ENCODE peak calls at places on chromosome 7, in four cellular contexts. One of them, this sample, is unnamed.

GRCh38 chr7:27106181-27106905 is 3.9 kb upstream of the HOXA2 start:
- DNase-seq in dermis microvascular lymphatic vessel endothelial cell: no peak
- DNase-seq in HT-29: peak; percentile 60
- DNase-seq in mesendoderm: peak; percentile 70
- DNase-seq in this sample: peak; percentile 71

GRCh38 chr7:27714831-27715444 is 25.0 kb upstream of the TAX1BP1 start:
- DNase-seq in mesendoderm: no peak
- DNase-seq in HT-29: peak; percentile 21
- DNase-seq in dermis microvascular lymphatic vessel endothelial cell: no peak
- DNase-seq in this sample: peak; percentile 96

GRCh38 chr7:32066441-32066840 is 3.8 kb downstream of the PDE1C start:
- DNase-seq in dermis microvascular lymphatic vessel endothelial cell: no peak
- DNase-seq in mesendoderm: no peak
- DNase-seq in HT-29: no peak
- DNase-seq in this sample: no peak

GRCh38 chr7:8175929-8176369 is 86.0 kb downstream of the ICA1 start:
- DNase-seq in dermis microvascular lymphatic vessel endothelial cell: no peak
- DNase-seq in mesendoderm: no peak
- DNase-seq in HT-29: no peak
- DNase-seq in this sample: no peak

GRCh38 chr7:128919241-128919640 is 8.7 kb upstream of the KCP start:
- DNase-seq in dermis microvascular lymphatic vessel endothelial cell: no peak
- DNase-seq in mesendoderm: no peak
- DNase-seq in HT-29: no peak
- DNase-seq in this sample: no peak

GRCh38 chr7:25407932-25408480 is 179.7 kb upstream of the NPVF start:
- DNase-seq in dermis microvascular lymphatic vessel endothelial cell: no peak
- DNase-seq in mesendoderm: peak; percentile 73
- DNase-seq in HT-29: no peak
- DNase-seq in this sample: no peak

GRCh38 chr7:25597881-25598456 is 369.7 kb upstream of the NPVF start:
- DNase-seq in HT-29: no peak
- DNase-seq in mesendoderm: no peak
- DNase-seq in dermis microvascular lymphatic vessel endothelial cell: peak; percentile 31
- DNase-seq in this sample: no peak

GRCh38 chr7:125061776-125062397 is 132.3 kb upstream of the POT1 start:
- DNase-seq in mesendoderm: peak; percentile 45
- DNase-seq in dermis microvascular lymphatic vessel endothelial cell: no peak
- DNase-seq in HT-29: no peak
- DNase-seq in this sample: peak; percentile 83

GRCh38 chr7:107742678-107743566 is 1.0 kb upstream of the CBLL1 start:
- DNase-seq in mesendoderm: peak; percentile 86
- DNase-seq in dermis microvascular lymphatic vessel endothelial cell: no peak
- DNase-seq in HT-29: no peak
- DNase-seq in this sample: no peak

GRCh38 chr7:117946201-117946633 is 73.0 kb upstream of the CTTNBP2 start:
- DNase-seq in dermis microvascular lymphatic vessel endothelial cell: no peak
- DNase-seq in mesendoderm: peak; percentile 78
- DNase-seq in HT-29: no peak
- DNase-seq in this sample: peak; percentile 3

GRCh38 chr7:376306-376969 is 86.5 kb downstream of the FOXL3 start:
- DNase-seq in dermis microvascular lymphatic vessel endothelial cell: no peak
- DNase-seq in mesendoderm: no peak
- DNase-seq in HT-29: no peak
- DNase-seq in this sample: no peak

GRCh38 chr7:27739301-27739913 is 555 bp upstream of the TAX1BP1 start:
- DNase-seq in dermis microvascular lymphatic vessel endothelial cell: no peak
- DNase-seq in HT-29: no peak
- DNase-seq in mesendoderm: no peak
- DNase-seq in this sample: peak; percentile 64

GRCh38 chr7:90920336-90920735 is 324.2 kb downstream of the CDK14 start:
- DNase-seq in mesendoderm: no peak
- DNase-seq in HT-29: no peak
- DNase-seq in dermis microvascular lymphatic vessel endothelial cell: no peak
- DNase-seq in this sample: no peak

GRCh38 chr7:191105-192034 is 1.0 kb upstream of the FAM20C start:
- DNase-seq in HT-29: no peak
- DNase-seq in dermis microvascular lymphatic vessel endothelial cell: no peak
- DNase-seq in mesendoderm: peak; percentile 41
- DNase-seq in this sample: peak; percentile 42

GRCh38 chr7:1922870-1923236 is 252.8 kb downstream of the ELFN1 start:
- DNase-seq in dermis microvascular lymphatic vessel endothelial cell: no peak
- DNase-seq in HT-29: no peak
- DNase-seq in mesendoderm: peak; percentile 24
- DNase-seq in this sample: no peak

GRCh38 chr7:90828601-90829000 is 232.5 kb downstream of the CDK14 start:
- DNase-seq in dermis microvascular lymphatic vessel endothelial cell: no peak
- DNase-seq in HT-29: no peak
- DNase-seq in mesendoderm: no peak
- DNase-seq in this sample: no peak

GRCh38 chr7:129951076-129952011 is 1.4 kb downstream of the UBE2H start:
- DNase-seq in dermis microvascular lymphatic vessel endothelial cell: no peak
- DNase-seq in HT-29: peak; percentile 58
- DNase-seq in mesendoderm: peak; percentile 53
- DNase-seq in this sample: peak; percentile 52

GRCh38 chr7:47266131-47266706 is 315.7 kb downstream of the TNS3 start:
- DNase-seq in HT-29: peak; percentile 83
- DNase-seq in dermis microvascular lymphatic vessel endothelial cell: peak; percentile 70
- DNase-seq in mesendoderm: peak; percentile 67
- DNase-seq in this sample: peak; percentile 69

GRCh38 chr7:144830024-144830785 is 5.6 kb downstream of the TPK1 start:
- DNase-seq in HT-29: no peak
- DNase-seq in mesendoderm: no peak
- DNase-seq in dermis microvascular lymphatic vessel endothelial cell: no peak
- DNase-seq in this sample: no peak

GRCh38 chr7:42189535-42189934 is 47.5 kb downstream of the GLI3 start:
- DNase-seq in HT-29: no peak
- DNase-seq in dermis microvascular lymphatic vessel endothelial cell: no peak
- DNase-seq in mesendoderm: no peak
- DNase-seq in this sample: peak; percentile 55

GRCh38 chr7:1693991-1694524 is 24.0 kb downstream of the ELFN1 start:
- DNase-seq in HT-29: no peak
- DNase-seq in mesendoderm: peak; percentile 95
- DNase-seq in dermis microvascular lymphatic vessel endothelial cell: no peak
- DNase-seq in this sample: no peak

GRCh38 chr7:157670490-157671357 is 333.9 kb downstream of the DNAJB6 start:
- DNase-seq in mesendoderm: peak; percentile 37
- DNase-seq in HT-29: no peak
- DNase-seq in dermis microvascular lymphatic vessel endothelial cell: no peak
- DNase-seq in this sample: no peak

GRCh38 chr7:157690833-157691382 is 354.1 kb downstream of the DNAJB6 start:
- DNase-seq in HT-29: no peak
- DNase-seq in mesendoderm: peak; percentile 94
- DNase-seq in dermis microvascular lymphatic vessel endothelial cell: peak; percentile 65
- DNase-seq in this sample: peak; percentile 18

GRCh38 chr7:24825931-24826661 is 68.8 kb upstream of the GSDME start:
- DNase-seq in dermis microvascular lymphatic vessel endothelial cell: no peak
- DNase-seq in HT-29: peak; percentile 91
- DNase-seq in mesendoderm: peak; percentile 73
- DNase-seq in this sample: peak; percentile 12

GRCh38 chr7:55019691-55020480 is 1.1 kb downstream of the EGFR start:
- DNase-seq in dermis microvascular lymphatic vessel endothelial cell: no peak
- DNase-seq in HT-29: peak; percentile 65
- DNase-seq in mesendoderm: peak; percentile 37
- DNase-seq in this sample: no peak

GRCh38 chr7:26153823-26154783 is 2.1 kb downstream of the NFE2L3 start:
- DNase-seq in dermis microvascular lymphatic vessel endothelial cell: no peak
- DNase-seq in mesendoderm: peak; percentile 87
- DNase-seq in HT-29: peak; percentile 86
- DNase-seq in this sample: peak; percentile 79

GRCh38 chr7:39458346-39458745 is 107.9 kb upstream of the YAE1 start:
- DNase-seq in dermis microvascular lymphatic vessel endothelial cell: no peak
- DNase-seq in HT-29: no peak
- DNase-seq in mesendoderm: no peak
- DNase-seq in this sample: no peak

GRCh38 chr7:74032191-74032490 is 4.2 kb downstream of the ELN start:
- DNase-seq in mesendoderm: no peak
- DNase-seq in dermis microvascular lymphatic vessel endothelial cell: no peak
- DNase-seq in HT-29: no peak
- DNase-seq in this sample: peak; percentile 20

GRCh38 chr7:158957921-158958471 is 101.6 kb downstream of the DYNC2I1 start:
- DNase-seq in dermis microvascular lymphatic vessel endothelial cell: no peak
- DNase-seq in HT-29: peak; percentile 14
- DNase-seq in mesendoderm: no peak
- DNase-seq in this sample: no peak

GRCh38 chr7:29328811-29329210 is 134.2 kb downstream of the CHN2 start:
- DNase-seq in mesendoderm: no peak
- DNase-seq in HT-29: no peak
- DNase-seq in dermis microvascular lymphatic vessel endothelial cell: no peak
- DNase-seq in this sample: no peak

This sample was measured in endothelial cell of umbilical vein.